ENCODE peak calls at places on chromosomes 2 and 18, in five cellular contexts. V, K, B, S and N are unnamed samples.

GRCh38 chr18:35158728-35159443 is 81.9 kb upstream of the ZNF397 start:
- DNase-seq in B (no peak), V (no peak), K (no peak), S (no peak), N (no peak)

GRCh38 chr18:35267161-35267651 is 22.8 kb downstream of the ZSCAN30 start:
- DNase-seq in V (peak), B (peak), K (peak), S (no peak), N (no peak)

GRCh38 chr2:120438301-120439066 is 92.5 kb downstream of the INHBB start:
- DNase-seq in S (no peak), K (no peak), V (no peak), B (no peak), N (no peak)

GRCh38 chr2:237486819-237487448 is at the start of gene MLPH:
- DNase-seq in V (no peak), B (peak), S (peak), K (peak), N (no peak)

GRCh38 chr2:152335851-152336102 is 803 bp downstream of the FMNL2 start:
- DNase-seq in S (no peak), V (no peak), B (no peak), K (no peak), N (no peak)

GRCh38 chr2:99648115-99648850 is 158.5 kb upstream of the REV1 start:
- DNase-seq in B (peak), S (peak), V (no peak), K (peak), N (no peak)

GRCh38 chr2:28952806-28953190 is 28.3 kb upstream of the TOGARAM2 start:
- DNase-seq in S (no peak), B (no peak), V (no peak), K (no peak), N (no peak)

GRCh38 chr18:37499008-37499407 is 66.6 kb downstream of the CELF4 start:
- DNase-seq in S (no peak), K (no peak), V (no peak), B (no peak), N (no peak)

GRCh38 chr2:174668075-174668474 is 70.5 kb upstream of the WIPF1 start:
- DNase-seq in K (no peak), S (no peak), B (no peak), V (no peak), N (no peak)

GRCh38 chr2:149050188-149050587 is 11.7 kb downstream of the LYPD6B start:
- DNase-seq in V (no peak), K (peak), S (peak), B (peak), N (no peak)

GRCh38 chr2:55965966-55966365 is 42.4 kb upstream of the EFEMP1 start:
- DNase-seq in B (peak), V (no peak), K (peak), S (peak), N (no peak)

GRCh38 chr2:105422801-105423200 is 23.9 kb upstream of the FHL2 start:
- DNase-seq in K (no peak), V (no peak), S (no peak), B (no peak), N (no peak)

GRCh38 chr2:215750763-215751162 is 262.6 kb downstream of the MREG start:
- DNase-seq in V (no peak), S (no peak), B (peak), K (no peak), N (no peak)

GRCh38 chr2:1869987-1870386 is 125.7 kb upstream of the PXDN start:
- DNase-seq in B (no peak), S (no peak), K (peak), V (no peak), N (no peak)

GRCh38 chr2:7057865-7058400 is 140.7 kb downstream of the RNF144A start:
- DNase-seq in S (no peak), V (no peak), K (no peak), B (no peak), N (peak)

GRCh38 chr2:145755019-145755837 is 1235.3 kb upstream of the ZEB2 start:
- DNase-seq in K (no peak), B (no peak), S (no peak), V (peak), N (no peak)

GRCh38 chr2:213281156-213281555 is 3.1 kb upstream of the SPAG16 start:
- DNase-seq in K (peak), S (peak), V (no peak), B (peak), N (no peak)

GRCh38 chr2:42025151-42025582 is 22.7 kb upstream of the PKDCC start:
- DNase-seq in V (no peak), S (peak), K (peak), B (peak), N (no peak)

GRCh38 chr2:23091900-23092299 is 293.1 kb upstream of the KLHL29 start:
- DNase-seq in V (no peak), K (no peak), S (no peak), B (no peak), N (no peak)

GRCh38 chr2:127103243-127104165 is 3.5 kb downstream of the BIN1 start:
- DNase-seq in S (no peak), K (no peak), B (no peak), V (no peak), N (no peak)

GRCh38 chr2:55887906-55888625 is 35.5 kb downstream of the EFEMP1 start:
- DNase-seq in B (peak), S (peak), V (no peak), K (peak), N (no peak)

GRCh38 chr2:217520361-217521010 is 482.3 kb downstream of the TNS1 start:
- DNase-seq in K (no peak), V (no peak), S (no peak), B (peak), N (no peak)

GRCh38 chr2:239807568-239807967 is 217.6 kb downstream of the NDUFA10 start:
- DNase-seq in S (no peak), K (no peak), V (no peak), B (no peak), N (no peak)

GRCh38 chr2:28643911-28644334 is 107.7 kb upstream of the PPP1CB start:
- DNase-seq in S (peak), B (peak), K (peak), V (no peak), N (no peak)

GRCh38 chr2:46876741-46877384 is 38.7 kb downstream of the MCFD2 start:
- DNase-seq in B (peak), S (peak), V (peak), K (peak), N (peak)

GRCh38 chr18:8519102-8519501 is 90.1 kb upstream of the RAB12 start:
- DNase-seq in V (no peak), S (no peak), K (no peak), B (no peak), N (no peak)

GRCh38 chr18:59067873-59068272 is 71.8 kb upstream of the SEC11C start:
- DNase-seq in K (no peak), V (peak), B (peak), S (peak), N (no peak)

GRCh38 chr18:7577706-7578105 is 10.6 kb downstream of the PTPRM start:
- DNase-seq in S (peak), B (no peak), V (peak), K (peak), N (no peak)

GRCh38 chr2:62947403-62947802 is 103.2 kb upstream of the OTX1 start:
- DNase-seq in S (no peak), V (no peak), B (no peak), K (no peak), N (no peak)

GRCh38 chr2:46547223-46548102 is 68.1 kb downstream of the TMEM247 start:
- DNase-seq in K (no peak), B (no peak), S (no peak), V (no peak), N (no peak)

DNA sequence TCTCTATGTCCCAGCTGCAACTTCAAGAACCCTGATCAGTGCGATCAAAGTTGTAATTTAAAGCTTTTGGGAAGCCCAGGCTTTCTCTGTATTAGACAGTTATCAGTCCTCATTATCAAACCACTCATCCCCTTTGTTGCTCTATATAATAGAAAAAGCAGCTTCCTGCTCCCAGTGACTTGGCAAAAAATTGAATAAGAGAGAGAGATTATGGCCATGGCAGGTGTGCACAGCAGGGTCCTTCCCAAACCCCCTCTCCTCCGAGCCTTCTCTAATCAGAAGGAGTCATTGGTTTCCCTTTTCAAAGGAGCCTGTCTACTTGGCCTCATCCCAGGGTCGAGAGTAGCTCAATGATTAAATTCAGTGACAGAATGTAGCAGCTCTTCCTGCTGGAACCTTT is 81.5 kb downstream of the SEMA4F start:
- DNase-seq in B (no peak), V (no peak), S (no peak), K (no peak), N (no peak)
- H3K4me3 ChIP-seq in B (no peak), V (no peak), S (no peak), K (no peak), N (no peak)

GRCh38 chr2:109392140-109392539 is 221.6 kb downstream of the SEPTIN10 start:
- DNase-seq in K (no peak), V (no peak), B (no peak), S (no peak), N (no peak)
- TF ChIP-seq CTCF in K (no peak), V (no peak), B (no peak), S (no peak), N (no peak)

DNA sequence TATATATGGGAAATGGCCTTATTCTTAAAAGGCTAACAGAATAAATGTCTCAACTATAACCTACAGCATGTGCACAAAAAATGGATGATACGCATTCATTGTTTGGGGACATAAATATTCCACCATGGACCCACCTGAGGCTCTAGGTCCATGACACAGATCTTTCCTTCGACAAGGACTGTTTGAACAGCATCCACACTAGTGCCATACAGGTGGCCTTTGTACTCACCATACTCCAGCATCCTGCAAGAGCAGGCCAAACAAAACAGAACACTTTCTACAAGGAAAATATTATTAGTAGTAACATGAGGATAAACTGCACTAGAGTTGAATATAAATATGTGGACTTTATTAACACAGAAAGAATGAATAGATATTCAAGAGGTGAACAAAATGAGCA is 6.1 kb upstream of the TMEM237 start:
- DNase-seq in K (no peak), V (no peak), B (no peak), S (no peak), N (no peak)
- H3K4me3 ChIP-seq in K (no peak), V (no peak), B (no peak), S (no peak), N (no peak)

GRCh38 chr2:19851116-19851515 is 50.7 kb downstream of the TTC32 start:
- DNase-seq in B (no peak), V (no peak), S (no peak), K (no peak), N (no peak)
- TF ChIP-seq CTCF in B (peak), V (peak), S (no peak), K (no peak), N (peak)

GRCh38 chr2:101806123-101806522 is 108.6 kb downstream of the MAP4K4 start:
- DNase-seq in V (no peak), K (peak), S (peak), B (peak), N (no peak)
- H3K4me3 ChIP-seq in V (no peak), K (peak), S (no peak), B (no peak), N (no peak)

DNA sequence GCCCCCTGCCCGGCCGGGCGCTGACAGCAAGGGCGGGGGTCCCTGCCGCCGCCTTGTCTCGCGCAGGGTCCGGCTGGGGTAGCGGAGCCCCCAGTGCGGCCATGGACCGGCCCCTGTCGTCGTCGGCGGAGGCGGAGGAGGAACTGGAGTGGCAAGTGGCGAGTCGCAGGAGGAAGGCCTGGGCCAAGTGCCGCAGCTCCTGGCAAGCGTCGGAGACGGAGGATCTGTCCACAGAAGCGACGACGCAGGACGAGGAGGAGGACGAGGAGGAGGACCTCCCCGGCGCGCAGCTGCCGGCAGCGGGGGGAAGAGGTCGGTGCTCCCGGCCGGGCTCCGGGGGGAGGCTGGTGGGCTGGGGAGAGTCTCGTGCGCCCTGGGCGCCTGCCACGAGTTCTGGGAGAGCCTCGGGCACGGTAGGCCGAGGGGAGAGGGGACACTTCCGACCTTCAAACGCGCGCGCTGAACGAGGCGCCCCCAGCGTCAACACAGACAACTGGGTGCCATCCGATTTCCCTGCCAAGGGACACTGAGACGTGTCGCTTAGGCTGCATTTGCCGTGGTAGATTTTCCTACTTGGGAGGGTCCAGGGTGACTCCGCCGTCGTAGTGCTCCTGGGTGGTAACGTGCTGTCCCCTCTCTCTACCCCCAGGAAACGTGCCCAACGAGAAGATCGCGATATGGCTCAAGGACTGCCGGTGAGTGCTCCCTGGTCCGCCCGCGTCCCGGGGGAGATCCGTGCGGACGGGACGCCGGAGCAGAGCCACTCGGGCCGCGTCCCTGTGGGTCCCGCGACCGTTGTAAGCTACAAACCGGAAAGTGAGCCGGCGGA is 650 bp downstream of the ITPRID2 start:
- DNase-seq in B (peak), V (peak), S (peak), K (peak), N (peak)
- TF ChIP-seq CTCF in B (peak), V (peak), S (no peak), K (no peak), N (peak)